ENCODE peak calls at places on chromosomes 16 and 17, in nine cellular contexts. N is mammary epithelial cell, W is choroid plexus epithelial cell, G is IMR-90, O is lower lobe of right lung, X is heart left ventricle, C is fibroblast of pulmonary artery, J is astrocyte of the cerebellum, D is body of pancreas. Q is an unnamed sample.

GRCh38 chr17:6299275-6299674 is 135.6 kb downstream of the AIPL1 start:
- DNase-seq in W (no peak), O (no peak), G (no peak), C (no peak), J (no peak), D (no peak), N (peak; percentile 48), X (no peak), Q (peak; percentile 7)

GRCh38 chr17:15890279-15890892 is 54.5 kb upstream of the ADORA2B start:
- DNase-seq in G (no peak), X (no peak), W (no peak), C (no peak), O (no peak), N (no peak), J (no peak), D (no peak), Q (no peak)

GRCh38 chr16:29663829-29664132 is 734 bp downstream of the SPN start:
- DNase-seq in G (no peak), N (no peak), C (no peak), O (no peak), X (no peak), J (no peak), D (no peak), W (no peak), Q (no peak)

GRCh38 chr16:86854895-86855294 is 276.5 kb downstream of the FOXL1 start:
- DNase-seq in X (no peak), J (no peak), C (no peak), G (peak; percentile 77), W (peak; percentile 34), O (no peak), N (no peak), D (no peak), Q (no peak)

GRCh38 chr17:81065500-81065899 is 30.5 kb downstream of the BAIAP2 start:
- DNase-seq in J (no peak), W (no peak), G (no peak), N (no peak), D (no peak), O (no peak), C (no peak), X (no peak), Q (no peak)

GRCh38 chr16:87648698-87649487 is 46.6 kb downstream of the JPH3 start:
- DNase-seq in G (no peak), W (no peak), J (no peak), D (no peak), X (no peak), O (no peak), C (no peak), N (no peak), Q (no peak)

GRCh38 chr17:1509255-1509943 is 7.0 kb downstream of the INPP5K start:
- DNase-seq in O (no peak), X (no peak), C (no peak), G (no peak), N (no peak), D (no peak), W (no peak), J (no peak), Q (peak; percentile 25)

GRCh38 chr17:81142301-81143199 is 22.8 kb upstream of the PVALEF start:
- DNase-seq in O (peak; percentile 88), C (peak; percentile 79), J (peak; percentile 33), G (peak; percentile 56), N (peak; percentile 60), X (peak; percentile 71), W (peak; percentile 80), D (peak; percentile 88), Q (peak; percentile 66)

GRCh38 chr16:2742323-2743006 is 10.0 kb upstream of the SRRM2 start:
- DNase-seq in W (no peak), C (no peak), O (peak; percentile 40), N (no peak), D (no peak), J (no peak), X (no peak), G (no peak), Q (no peak)

GRCh38 chr16:57196276-57196675 is 10.1 kb downstream of the RSPRY1 start:
- DNase-seq in J (no peak), O (no peak), X (no peak), W (no peak), N (no peak), G (no peak), C (no peak), D (no peak), Q (no peak)

GRCh38 chr17:80836971-80837481 is 154.6 kb upstream of the CHMP6 start:
- DNase-seq in N (no peak), J (no peak), G (no peak), D (no peak), C (no peak), X (no peak), O (peak; percentile 38), W (no peak), Q (no peak)

GRCh38 chr17:60664022-60664421 is 13.6 kb upstream of the BCAS3 start:
- DNase-seq in C (peak; percentile 21), D (no peak), N (no peak), O (no peak), X (no peak), G (peak; percentile 59), W (no peak), J (no peak), Q (no peak)

GRCh38 chr17:32256012-32256694 is 9.5 kb upstream of the RHBDL3 start:
- DNase-seq in D (peak; percentile 39), W (no peak), J (no peak), N (no peak), G (peak; percentile 24), X (no peak), C (no peak), O (no peak), Q (no peak)

GRCh38 chr16:8660841-8661301 is 13.5 kb upstream of the ABAT start:
- DNase-seq in O (peak; percentile 64), X (peak; percentile 25), W (peak; percentile 73), D (peak; percentile 81), G (peak; percentile 58), J (peak; percentile 13), N (peak; percentile 65), C (peak; percentile 66), Q (peak; percentile 76)

DNA sequence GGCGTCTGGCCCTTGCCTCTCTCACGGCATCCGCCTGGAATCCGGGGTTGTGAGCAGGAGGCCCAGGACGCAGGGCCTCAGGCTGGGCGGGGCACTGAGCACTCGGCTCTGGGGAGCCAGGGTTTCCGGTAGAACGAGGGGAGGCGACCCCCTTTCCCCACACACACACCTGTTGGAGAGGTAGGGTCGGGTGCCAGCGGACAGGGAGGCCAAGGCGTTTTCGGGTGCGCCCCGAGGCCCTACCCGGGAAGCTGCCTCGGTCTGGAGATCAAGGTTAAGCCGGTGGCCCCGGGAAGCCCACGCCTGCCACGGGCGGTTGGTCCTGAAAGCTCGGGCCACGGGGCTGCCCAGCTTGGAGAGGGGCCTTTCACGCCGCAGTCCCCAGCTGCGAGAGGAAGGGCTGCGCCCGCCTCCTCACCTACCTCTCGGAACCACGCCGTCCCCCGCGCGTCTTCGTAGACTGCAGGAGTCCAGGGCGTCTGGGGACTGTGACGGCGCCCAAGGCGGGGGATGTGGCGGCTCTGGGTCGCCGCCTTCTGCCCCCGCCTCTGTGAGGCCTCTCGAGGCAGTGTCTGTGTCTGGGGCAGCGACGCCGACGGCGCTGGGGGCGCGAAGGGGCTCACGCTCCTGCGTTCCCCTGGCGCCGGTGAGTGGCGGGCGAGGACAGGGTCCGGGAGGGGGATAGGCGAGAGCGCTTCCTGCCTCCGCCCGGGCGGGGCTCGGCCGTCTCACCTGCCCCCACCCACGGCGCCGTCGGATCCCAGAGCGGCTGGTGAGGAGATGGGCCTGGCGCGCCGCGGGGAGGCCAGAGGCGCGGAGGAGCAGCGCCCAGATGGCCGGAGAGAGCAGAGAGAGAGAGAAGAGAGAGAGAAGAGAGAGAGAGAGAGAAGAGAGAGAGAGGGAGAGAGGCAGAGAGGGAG is 20.3 kb upstream of the HOXB9 start:
- DNase-seq in N (no peak), X (no peak), J (no peak), C (no peak), W (no peak), O (no peak), D (no peak), G (no peak), Q (no peak)
- H3K4me3 ChIP-seq in N (no peak overlapping the region), X (peak overlapping the region; percentile 37), J (no peak overlapping the region), C (no peak overlapping the region), W (no peak overlapping the region), O (peak overlapping the region; percentile 53), D (no peak overlapping the region), G (no peak overlapping the region), Q (no peak overlapping the region)

GRCh38 chr17:71748872-71749271 is 371.9 kb upstream of the SOX9 start:
- DNase-seq in N (no peak), G (no peak), O (no peak), W (no peak), J (no peak), X (no peak), C (no peak), D (no peak), Q (no peak)
- TF ChIP-seq CTCF in N (no peak), G (no peak), O (no peak), W (no peak), J (no peak), X (no peak), C (no peak), D (no peak), Q (no peak)

GRCh38 chr17:47732399-47733046 is 513 bp upstream of the TBX21 start:
- DNase-seq in C (no peak), O (no peak), N (no peak), D (no peak), J (no peak), G (no peak), X (no peak), W (no peak), Q (no peak)

GRCh38 chr17:47731396-47731795 is 1.6 kb upstream of the TBX21 start:
- DNase-seq in N (no peak), X (no peak), W (no peak), C (no peak), G (no peak), D (peak; percentile 7), O (no peak), J (no peak), Q (no peak)

GRCh38 chr17:47733414-47734288 is 615 bp downstream of the TBX21 start:
- DNase-seq in O (no peak), D (no peak), G (no peak), X (no peak), N (no peak), C (no peak), W (no peak), J (no peak), Q (no peak)

GRCh38 chr17:47735139-47735464 is 2.1 kb downstream of the TBX21 start:
- DNase-seq in J (no peak), N (no peak), D (no peak), O (no peak), W (no peak), G (no peak), C (no peak), X (no peak), Q (no peak)

GRCh38 chr17:47733047-47733413 is at the start of gene TBX21:
- DNase-seq in C (no peak), G (no peak), X (peak; percentile 55), O (peak; percentile 78), D (peak; percentile 60), N (no peak), J (no peak), W (peak; percentile 14), Q (peak; percentile 20)
- H3K4me3 ChIP-seq in C (no peak within 1 kb of the TSS), G (no peak within 1 kb of the TSS), X (peak within 1 kb of the TSS; percentile 62), O (peak within 1 kb of the TSS; percentile 48), D (no peak within 1 kb of the TSS), N (no peak within 1 kb of the TSS), J (peak within 1 kb of the TSS; percentile 12), W (no peak within 1 kb of the TSS), Q (no peak within 1 kb of the TSS)

DNA sequence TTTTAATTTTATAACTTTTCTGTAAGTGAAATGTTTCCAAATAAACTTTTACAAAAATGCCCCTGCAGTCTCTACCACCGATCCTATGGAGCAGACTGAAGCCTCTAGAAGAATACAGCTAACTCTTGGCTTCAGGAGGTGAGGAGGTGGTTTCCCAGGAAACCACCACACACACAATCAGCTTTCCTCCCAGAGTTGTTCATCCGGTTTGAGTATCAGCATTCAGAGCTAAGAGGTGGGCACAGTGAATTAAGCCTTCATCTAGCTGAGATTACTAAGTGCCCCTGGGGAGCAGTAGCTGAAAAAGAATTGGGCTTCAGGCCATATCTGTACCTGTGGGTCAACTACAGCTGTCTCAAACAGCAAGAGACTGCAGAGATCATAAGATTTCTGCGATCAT is 139.7 kb downstream of the AATF start:
- DNase-seq in X (no peak), D (no peak), N (peak; percentile 79), J (no peak), W (peak; percentile 50), G (no peak), O (no peak), C (peak; percentile 37), Q (peak; percentile 66)
- TF ChIP-seq CTCF in X (no peak), D (no peak), N (no peak), J (no peak), W (no peak), G (no peak), O (no peak), C (no peak), Q (no peak)